ENCODE peak calls at places on chromosomes 13 and 19, in nine cellular contexts. S, H, Q, F, N, A, V, U and I are unnamed samples.

GRCh38 chr13:36736119-36736726 is 62.4 kb downstream of the SERTM1 start:
- DNase-seq in S (no peak), H (peak; percentile 70), Q (no peak), F (peak; percentile 31), N (peak; percentile 48), A (peak; percentile 80), V (peak; percentile 48), U (no peak), I (peak; percentile 76)

GRCh38 chr13:43664700-43665191 is 122.0 kb downstream of the ENOX1 start:
- DNase-seq in S (no peak), H (peak; percentile 23), Q (no peak), F (peak; percentile 60), N (peak; percentile 16), A (peak; percentile 62), V (peak; percentile 69), U (no peak), I (peak; percentile 11)

GRCh38 chr13:44231786-44232516 is 141.7 kb upstream of the SERP2 start:
- DNase-seq in S (no peak), H (peak; percentile 83), Q (no peak), F (peak; percentile 86), N (peak; percentile 86), A (peak; percentile 87), V (peak; percentile 97), U (peak; percentile 80), I (no peak)

GRCh38 chr19:55223291-55224037 is 5.1 kb downstream of the TMEM86B start:
- DNase-seq in S (no peak), H (no peak), Q (no peak), F (no peak), N (no peak), A (no peak), V (no peak), U (no peak), I (no peak)

GRCh38 chr13:48165063-48165462 is 67.9 kb upstream of the ITM2B start:
- DNase-seq in S (no peak), H (no peak), Q (no peak), F (no peak), N (no peak), A (no peak), V (peak; percentile 30), U (no peak), I (no peak)

GRCh38 chr19:50673118-50673517 is 23.9 kb downstream of the C19orf81 start:
- DNase-seq in S (no peak), H (no peak), Q (no peak), F (no peak), N (no peak), A (no peak), V (no peak), U (no peak), I (no peak)

GRCh38 chr13:34942732-34943674 is 933 bp downstream of the NBEA start:
- DNase-seq in S (peak; percentile 77), H (peak; percentile 20), Q (no peak), F (peak; percentile 27), N (peak; percentile 47), A (peak; percentile 5), V (peak; percentile 41), U (no peak), I (peak; percentile 64)

GRCh38 chr19:7213628-7214328 is 80.4 kb downstream of the INSR start:
- DNase-seq in S (no peak), H (no peak), Q (no peak), F (no peak), N (no peak), A (no peak), V (no peak), U (no peak), I (no peak)

GRCh38 chr19:13621413-13621812 is 115.1 kb upstream of the CACNA1A start:
- DNase-seq in S (peak; percentile 54), H (no peak), Q (no peak), F (no peak), N (no peak), A (peak; percentile 64), V (peak; percentile 99), U (peak; percentile 80), I (no peak)

GRCh38 chr19:7550987-7551761 is 15.7 kb downstream of the PNPLA6 start:
- DNase-seq in S (no peak), H (peak; percentile 68), Q (no peak), F (peak; percentile 83), N (peak; percentile 94), A (peak; percentile 83), V (peak; percentile 40), U (peak; percentile 93), I (peak; percentile 29)

GRCh38 chr13:103371271-103371670 is 305.1 kb upstream of the SLC10A2 start:
- DNase-seq in S (no peak), H (no peak), Q (no peak), F (no peak), N (no peak), A (no peak), V (peak; percentile 2), U (no peak), I (no peak)

GRCh38 chr13:112859817-112860190 is 109.2 kb upstream of the MCF2L start:
- DNase-seq in S (peak; percentile 76), H (peak; percentile 52), Q (no peak), F (no peak), N (no peak), A (peak; percentile 50), V (peak; percentile 27), U (no peak), I (no peak)

GRCh38 chr13:95137096-95137495 is 164.2 kb downstream of the ABCC4 start:
- DNase-seq in S (no peak), H (no peak), Q (no peak), F (no peak), N (no peak), A (no peak), V (peak; percentile 37), U (no peak), I (no peak)

GRCh38 chr19:22832031-22832762 is at the start of gene ZNF723:
- DNase-seq in S (no peak), H (no peak), Q (no peak), F (no peak), N (no peak), A (no peak), V (no peak), U (no peak), I (no peak)

GRCh38 chr19:1856698-1857603 is 6.4 kb downstream of the KLF16 start:
- DNase-seq in S (peak; percentile 97), H (peak; percentile 76), Q (peak; percentile 54), F (peak; percentile 95), N (peak; percentile 82), A (peak; percentile 85), V (peak; percentile 44), U (no peak), I (peak; percentile 68)

GRCh38 chr13:42746846-42747245 is 34.5 kb upstream of the FAM216B start:
- DNase-seq in S (no peak), H (no peak), Q (no peak), F (no peak), N (no peak), A (no peak), V (peak; percentile 6), U (no peak), I (no peak)

GRCh38 chr19:48271531-48272151 is 1.8 kb downstream of the ZNF114 start:
- DNase-seq in S (peak; percentile 85), H (peak; percentile 28), Q (no peak), F (peak; percentile 32), N (peak; percentile 41), A (peak; percentile 64), V (peak; percentile 23), U (peak; percentile 51), I (peak; percentile 89)

GRCh38 chr19:11273989-11274388 is 11.7 kb upstream of the DOCK6 start:
- DNase-seq in S (no peak), H (no peak), Q (no peak), F (no peak), N (no peak), A (no peak), V (no peak), U (no peak), I (no peak)
- H3K27me3 ChIP-seq in S (peaks cover 28% of the 10 kb centered on the region), H (no peaks in the 10 kb centered on the region), Q (no peaks in the 10 kb centered on the region), F (no peaks in the 10 kb centered on the region), N (no peaks in the 10 kb centered on the region), A (no peaks in the 10 kb centered on the region), V (no peaks in the 10 kb centered on the region), U (no peaks in the 10 kb centered on the region), I (no peaks in the 10 kb centered on the region)

GRCh38 chr19:28332886-28333285 is 880.1 kb downstream of the UQCRFS1 start:
- DNase-seq in S (no peak), H (no peak), Q (no peak), F (no peak), N (no peak), A (no peak), V (no peak), U (no peak), I (no peak)
- H3K27me3 ChIP-seq in S (no peaks in the 10 kb centered on the region), H (no peaks in the 10 kb centered on the region), Q (no peaks in the 10 kb centered on the region), F (no peaks in the 10 kb centered on the region), N (no peaks in the 10 kb centered on the region), A (peaks cover 4% of the 10 kb centered on the region), V (no peaks in the 10 kb centered on the region), U (no peaks in the 10 kb centered on the region), I (no peaks in the 10 kb centered on the region)

GRCh38 chr19:31352782-31353651 is 3.8 kb upstream of the TSHZ3 start:
- DNase-seq in S (no peak), H (no peak), Q (no peak), F (no peak), N (no peak), A (no peak), V (no peak), U (no peak), I (no peak)
- H3K27me3 ChIP-seq in S (peaks cover 91% of the 10 kb centered on the region), H (no peaks in the 10 kb centered on the region), Q (peaks cover 22% of the 10 kb centered on the region), F (peaks cover 81% of the 10 kb centered on the region), N (peaks cover 26% of the 10 kb centered on the region), A (peaks cover 83% of the 10 kb centered on the region), V (peaks cover 6% of the 10 kb centered on the region), U (peaks cover 40% of the 10 kb centered on the region), I (peaks cover 3% of the 10 kb centered on the region)

GRCh38 chr19:52291781-52292180 is 5.2 kb upstream of the ZNF480 start:
- DNase-seq in S (no peak), H (no peak), Q (no peak), F (no peak), N (no peak), A (no peak), V (no peak), U (no peak), I (no peak)

GRCh38 chr19:52286256-52286655 is 10.7 kb upstream of the ZNF480 start:
- DNase-seq in S (no peak), H (no peak), Q (no peak), F (no peak), N (no peak), A (no peak), V (no peak), U (no peak), I (no peak)
- H3K27me3 ChIP-seq in S (no peaks in the 10 kb centered on the region), H (no peaks in the 10 kb centered on the region), Q (no peaks in the 10 kb centered on the region), F (no peaks in the 10 kb centered on the region), N (no peaks in the 10 kb centered on the region), A (no peaks in the 10 kb centered on the region), V (no peaks in the 10 kb centered on the region), U (no peaks in the 10 kb centered on the region), I (no peaks in the 10 kb centered on the region)

DNA sequence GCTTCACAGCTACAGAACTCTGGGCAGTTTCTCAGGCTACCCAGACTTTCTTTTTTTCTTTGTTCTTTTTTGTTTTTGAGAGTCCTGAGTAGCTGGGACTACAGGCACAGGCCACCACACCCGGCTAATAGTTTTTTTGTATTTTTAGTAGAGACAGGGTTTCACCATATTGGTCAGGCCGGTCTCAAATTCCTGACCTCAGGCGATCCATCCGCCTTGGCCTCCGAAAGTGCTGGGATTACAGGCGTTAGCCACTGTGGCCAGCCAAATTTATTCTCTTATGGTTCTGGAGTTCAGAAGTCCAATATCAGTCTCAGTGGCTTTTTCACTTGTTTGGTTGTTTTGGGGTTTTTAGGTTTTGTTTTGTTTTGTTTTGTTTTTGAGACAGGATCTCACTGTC is 12.4 kb downstream of the MEIOSIN start:
- DNase-seq in S (no peak), H (no peak), Q (no peak), F (no peak), N (no peak), A (no peak), V (no peak), U (no peak), I (no peak)
- H3K27me3 ChIP-seq in S (no peaks in the 10 kb centered on the region), H (no peaks in the 10 kb centered on the region), Q (no peaks in the 10 kb centered on the region), F (no peaks in the 10 kb centered on the region), N (no peaks in the 10 kb centered on the region), A (no peaks in the 10 kb centered on the region), V (no peaks in the 10 kb centered on the region), U (no peaks in the 10 kb centered on the region), I (no peaks in the 10 kb centered on the region)